ENCODE peak calls at places on chromosomes 16 and 17, in six cellular contexts. One of them, this sample, is unnamed. For H3K36me3, the result is how much of the 10 kb centered on the place peaks cover.

GRCh38 chr16:626787-627457 is 3.9 kb upstream of the WFIKKN1 start:
- DNase-seq in endodermal cell: no peak
- DNase-seq in cardiac muscle cell: peak
- DNase-seq in transverse colon: no peak
- DNase-seq in mucosa of descending colon: no peak
- DNase-seq in adrenal gland: peak
- DNase-seq in this sample: no peak

GRCh38 chr16:84616515-84616914 is 1.4 kb downstream of the COTL1 start:
- DNase-seq in adrenal gland: no peak
- DNase-seq in mucosa of descending colon: no peak
- DNase-seq in cardiac muscle cell: no peak
- DNase-seq in transverse colon: peak
- DNase-seq in endodermal cell: no peak
- DNase-seq in this sample: no peak

GRCh38 chr16:4624827-4625616 is 396 bp downstream of the MGRN1 start:
- DNase-seq in endodermal cell: peak
- DNase-seq in cardiac muscle cell: peak
- DNase-seq in mucosa of descending colon: peak
- DNase-seq in transverse colon: peak
- DNase-seq in adrenal gland: peak
- DNase-seq in this sample: peak

GRCh38 chr16:64089697-64090096 is 1032.2 kb downstream of the CDH11 start:
- DNase-seq in endodermal cell: peak
- DNase-seq in cardiac muscle cell: peak
- DNase-seq in mucosa of descending colon: no peak
- DNase-seq in transverse colon: no peak
- DNase-seq in adrenal gland: no peak
- DNase-seq in this sample: no peak

GRCh38 chr17:66301864-66302741 is at the start of gene PRKCA:
- DNase-seq in adrenal gland: peak
- DNase-seq in mucosa of descending colon: peak
- DNase-seq in endodermal cell: peak
- DNase-seq in cardiac muscle cell: peak
- DNase-seq in transverse colon: peak
- DNase-seq in this sample: peak

GRCh38 chr16:88455610-88456355 is 2.7 kb downstream of the ZFPM1 start:
- DNase-seq in cardiac muscle cell: peak
- DNase-seq in mucosa of descending colon: peak
- DNase-seq in endodermal cell: peak
- DNase-seq in adrenal gland: peak
- DNase-seq in transverse colon: peak
- DNase-seq in this sample: peak

GRCh38 chr17:29615048-29615385 is 7.7 kb downstream of the CORO6 start:
- DNase-seq in adrenal gland: peak
- DNase-seq in cardiac muscle cell: no peak
- DNase-seq in transverse colon: peak
- DNase-seq in endodermal cell: no peak
- DNase-seq in mucosa of descending colon: peak
- DNase-seq in this sample: no peak

GRCh38 chr16:22262460-22262859 is 34.7 kb upstream of the POLR3E start:
- DNase-seq in cardiac muscle cell: no peak
- DNase-seq in endodermal cell: no peak
- DNase-seq in adrenal gland: no peak
- DNase-seq in mucosa of descending colon: no peak
- DNase-seq in transverse colon: no peak
- DNase-seq in this sample: no peak

GRCh38 chr16:1859650-1860049 is 12.3 kb downstream of the MEIOB start:
- DNase-seq in cardiac muscle cell: no peak
- DNase-seq in mucosa of descending colon: peak
- DNase-seq in adrenal gland: no peak
- DNase-seq in transverse colon: peak
- DNase-seq in endodermal cell: peak
- DNase-seq in this sample: no peak

GRCh38 chr17:12256380-12256995 is 235.8 kb downstream of the MAP2K4 start:
- DNase-seq in adrenal gland: peak
- DNase-seq in endodermal cell: no peak
- DNase-seq in cardiac muscle cell: peak
- DNase-seq in mucosa of descending colon: no peak
- DNase-seq in transverse colon: peak
- DNase-seq in this sample: peak

GRCh38 chr16:1985466-1986150 is 1.6 kb downstream of the GFER start:
- DNase-seq in mucosa of descending colon: peak
- DNase-seq in cardiac muscle cell: no peak
- DNase-seq in endodermal cell: no peak
- DNase-seq in transverse colon: peak
- DNase-seq in adrenal gland: no peak
- DNase-seq in this sample: no peak

GRCh38 chr16:28180660-28181556 is 30.9 kb downstream of the XPO6 start:
- DNase-seq in mucosa of descending colon: no peak
- DNase-seq in endodermal cell: no peak
- DNase-seq in cardiac muscle cell: peak
- DNase-seq in adrenal gland: no peak
- DNase-seq in transverse colon: no peak
- DNase-seq in this sample: peak

GRCh38 chr16:49697631-49698030 is 158.3 kb downstream of the ZNF423 start:
- DNase-seq in transverse colon: no peak
- DNase-seq in adrenal gland: no peak
- DNase-seq in endodermal cell: peak
- DNase-seq in mucosa of descending colon: no peak
- DNase-seq in cardiac muscle cell: no peak
- DNase-seq in this sample: no peak

GRCh38 chr16:88685156-88686061 is 898 bp downstream of the SNAI3 start:
- DNase-seq in mucosa of descending colon: no peak
- DNase-seq in transverse colon: peak
- DNase-seq in cardiac muscle cell: peak
- DNase-seq in adrenal gland: peak
- DNase-seq in endodermal cell: peak
- DNase-seq in this sample: peak

GRCh38 chr16:86669937-86670772 is 91.8 kb downstream of the FOXL1 start:
- DNase-seq in mucosa of descending colon: no peak
- DNase-seq in adrenal gland: no peak
- DNase-seq in endodermal cell: no peak
- DNase-seq in cardiac muscle cell: no peak
- DNase-seq in transverse colon: no peak
- DNase-seq in this sample: no peak

GRCh38 chr16:50323335-50324011 is 45.3 kb downstream of the BRD7 start:
- DNase-seq in mucosa of descending colon: no peak
- DNase-seq in adrenal gland: no peak
- DNase-seq in endodermal cell: no peak
- DNase-seq in cardiac muscle cell: peak
- DNase-seq in transverse colon: no peak
- DNase-seq in this sample: no peak

GRCh38 chr16:52549011-52549692 is 2.2 kb upstream of the TOX3 start:
- DNase-seq in mucosa of descending colon: no peak
- DNase-seq in adrenal gland: no peak
- DNase-seq in cardiac muscle cell: peak
- DNase-seq in transverse colon: no peak
- DNase-seq in endodermal cell: peak
- DNase-seq in this sample: no peak

GRCh38 chr16:17331071-17331521 is 139.7 kb downstream of the XYLT1 start:
- DNase-seq in adrenal gland: peak
- DNase-seq in endodermal cell: no peak
- DNase-seq in mucosa of descending colon: peak
- DNase-seq in cardiac muscle cell: no peak
- DNase-seq in transverse colon: no peak
- DNase-seq in this sample: no peak

GRCh38 chr16:28067604-28068382 is 4.3 kb upstream of the GSG1L start:
- DNase-seq in mucosa of descending colon: peak
- DNase-seq in cardiac muscle cell: peak
- DNase-seq in adrenal gland: no peak
- DNase-seq in endodermal cell: no peak
- DNase-seq in transverse colon: no peak
- DNase-seq in this sample: no peak

GRCh38 chr16:85144026-85144915 is 32.0 kb upstream of the CIBAR2 start:
- DNase-seq in adrenal gland: no peak
- DNase-seq in transverse colon: no peak
- DNase-seq in cardiac muscle cell: no peak
- DNase-seq in mucosa of descending colon: no peak
- DNase-seq in endodermal cell: no peak
- DNase-seq in this sample: no peak

GRCh38 chr16:68367034-68367433 is 56.2 kb downstream of the PRMT7 start:
- DNase-seq in endodermal cell: peak
- DNase-seq in transverse colon: peak
- DNase-seq in mucosa of descending colon: peak
- DNase-seq in cardiac muscle cell: peak
- DNase-seq in adrenal gland: peak
- DNase-seq in this sample: no peak

GRCh38 chr16:30570621-30571443 is 682 bp downstream of the ZNF688 start:
- DNase-seq in endodermal cell: peak
- DNase-seq in cardiac muscle cell: peak
- DNase-seq in adrenal gland: no peak
- DNase-seq in mucosa of descending colon: peak
- DNase-seq in transverse colon: no peak
- DNase-seq in this sample: no peak

GRCh38 chr17:60629120-60629519 is 29.1 kb downstream of the PPM1D start:
- DNase-seq in cardiac muscle cell: no peak
- DNase-seq in adrenal gland: no peak
- DNase-seq in mucosa of descending colon: no peak
- DNase-seq in transverse colon: no peak
- DNase-seq in endodermal cell: no peak
- DNase-seq in this sample: no peak

GRCh38 chr16:1273816-1274215 is 17.9 kb downstream of the TPSD1 start:
- DNase-seq in mucosa of descending colon: no peak
- DNase-seq in cardiac muscle cell: no peak
- DNase-seq in endodermal cell: no peak
- DNase-seq in adrenal gland: no peak
- DNase-seq in transverse colon: no peak
- DNase-seq in this sample: no peak

GRCh38 chr16:89696598-89697128 is 4.8 kb downstream of the SPATA2L start:
- DNase-seq in cardiac muscle cell: no peak
- DNase-seq in transverse colon: peak
- DNase-seq in mucosa of descending colon: peak
- DNase-seq in adrenal gland: no peak
- DNase-seq in endodermal cell: peak
- DNase-seq in this sample: peak

GRCh38 chr17:40314557-40314953 is 5.6 kb downstream of the RARA start:
- DNase-seq in adrenal gland: peak
- DNase-seq in transverse colon: peak
- DNase-seq in endodermal cell: peak
- DNase-seq in cardiac muscle cell: peak
- DNase-seq in mucosa of descending colon: peak
- DNase-seq in this sample: no peak

GRCh38 chr17:1034652-1035210 is 37.8 kb downstream of the TIMM22 start:
- DNase-seq in mucosa of descending colon: no peak
- DNase-seq in adrenal gland: no peak
- DNase-seq in cardiac muscle cell: no peak
- DNase-seq in transverse colon: no peak
- DNase-seq in endodermal cell: no peak
- DNase-seq in this sample: no peak
- TF ChIP-seq CTCF in mucosa of descending colon: no peak
- TF ChIP-seq CTCF in adrenal gland: no peak
- TF ChIP-seq CTCF in cardiac muscle cell: no peak
- TF ChIP-seq CTCF in transverse colon: no peak
- TF ChIP-seq CTCF in endodermal cell: no peak
- TF ChIP-seq CTCF in this sample: no peak

DNA sequence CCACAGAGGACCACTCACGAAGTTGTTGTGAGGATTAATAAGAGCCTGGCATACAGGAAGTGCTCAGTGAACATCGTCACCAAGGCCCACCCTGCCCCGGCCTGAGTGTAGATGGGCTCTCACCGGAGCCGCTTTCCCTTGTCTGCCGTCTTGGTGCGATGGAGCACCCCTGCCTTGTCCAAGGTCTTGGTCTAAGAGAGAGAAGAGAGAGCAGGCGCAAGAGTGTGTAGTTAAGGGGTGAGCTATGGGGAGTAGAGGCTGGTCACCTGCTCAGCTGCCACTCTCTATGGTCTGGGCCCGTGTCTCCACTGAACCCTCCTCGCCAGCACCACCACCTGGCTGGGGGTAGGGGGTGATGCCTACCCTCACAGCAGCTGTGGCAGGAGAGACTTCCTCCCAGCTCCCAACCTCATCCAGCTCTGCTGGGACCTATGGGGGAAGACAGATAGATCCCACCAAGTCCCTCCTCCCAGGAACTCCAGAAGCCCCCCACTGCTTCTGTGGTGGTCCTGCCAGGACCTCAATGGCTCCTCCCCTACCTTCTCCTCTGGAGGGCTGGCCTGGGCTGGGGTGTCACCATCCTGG is 28.7 kb downstream of the ARHGAP27 start:
- DNase-seq in adrenal gland: no peak
- DNase-seq in mucosa of descending colon: no peak
- DNase-seq in endodermal cell: peak
- DNase-seq in cardiac muscle cell: no peak
- DNase-seq in transverse colon: no peak
- DNase-seq in this sample: no peak
- H3K36me3 ChIP-seq in adrenal gland: under half
- H3K36me3 ChIP-seq in mucosa of descending colon: under half
- H3K36me3 ChIP-seq in endodermal cell: under half
- H3K36me3 ChIP-seq in cardiac muscle cell: under half
- H3K36me3 ChIP-seq in transverse colon: under half
- H3K36me3 ChIP-seq in this sample: under half

DNA sequence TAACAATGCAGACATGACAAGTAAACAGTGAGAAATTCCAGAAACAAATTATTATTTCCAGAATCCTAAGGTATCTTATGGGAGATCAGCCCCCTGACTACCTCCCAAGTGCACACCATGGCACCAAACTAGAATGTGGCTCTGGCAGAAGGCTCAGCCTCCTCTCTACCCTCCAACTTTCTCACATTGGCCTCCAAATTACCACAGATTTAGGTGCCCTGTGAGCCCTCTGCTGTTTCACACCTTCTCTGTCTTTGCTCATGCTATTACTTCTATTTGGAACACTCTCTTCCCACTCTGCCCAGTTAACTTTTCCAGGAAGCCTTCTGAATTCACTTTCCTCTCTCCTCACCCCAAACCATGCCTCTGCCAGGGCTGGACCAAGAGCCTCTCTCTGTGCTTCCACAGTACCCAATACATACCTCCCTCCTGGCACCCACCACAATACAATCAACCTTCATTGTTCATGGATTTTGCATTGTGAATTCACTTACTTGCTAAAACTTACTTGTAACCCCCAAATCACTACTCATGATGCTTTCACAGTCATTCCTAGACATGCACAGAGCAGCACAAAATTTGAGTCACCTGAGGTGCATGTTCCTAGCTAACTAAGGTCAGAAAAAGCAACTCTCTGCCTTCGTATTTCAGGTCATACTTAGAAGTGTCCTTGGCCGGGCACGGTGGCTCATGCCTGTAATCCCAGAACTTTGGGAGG is 31.4 kb downstream of the SMG6 start:
- DNase-seq in adrenal gland: no peak
- DNase-seq in cardiac muscle cell: no peak
- DNase-seq in endodermal cell: no peak
- DNase-seq in mucosa of descending colon: no peak
- DNase-seq in transverse colon: no peak
- DNase-seq in this sample: no peak
- TF ChIP-seq CTCF in adrenal gland: no peak
- TF ChIP-seq CTCF in cardiac muscle cell: no peak
- TF ChIP-seq CTCF in endodermal cell: no peak
- TF ChIP-seq CTCF in mucosa of descending colon: no peak
- TF ChIP-seq CTCF in transverse colon: no peak
- TF ChIP-seq CTCF in this sample: no peak

DNA sequence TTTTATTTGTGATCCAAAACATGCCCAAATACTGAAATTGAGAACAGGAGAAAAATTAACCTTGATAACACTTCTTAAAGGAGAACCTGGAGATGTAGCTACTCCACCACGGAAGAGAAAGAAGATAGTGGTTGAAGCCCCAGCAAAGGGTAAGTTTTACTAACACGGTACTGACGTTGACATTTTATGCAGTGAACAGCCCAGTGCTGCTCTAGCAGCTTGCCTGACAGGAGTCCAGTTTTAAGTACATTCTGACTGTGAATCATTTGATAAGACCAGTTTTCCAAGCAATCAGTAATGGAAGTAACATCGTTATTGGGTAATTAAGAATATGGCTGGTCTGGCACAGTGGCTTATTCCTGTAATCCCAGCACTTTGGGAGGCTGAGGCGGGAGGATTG is 6.5 kb downstream of the ORC6 start:
- DNase-seq in adrenal gland: no peak
- DNase-seq in cardiac muscle cell: no peak
- DNase-seq in transverse colon: no peak
- DNase-seq in mucosa of descending colon: no peak
- DNase-seq in endodermal cell: no peak
- DNase-seq in this sample: no peak
- H3K36me3 ChIP-seq in adrenal gland: under half
- H3K36me3 ChIP-seq in cardiac muscle cell: under half
- H3K36me3 ChIP-seq in transverse colon: under half
- H3K36me3 ChIP-seq in mucosa of descending colon: under half
- H3K36me3 ChIP-seq in endodermal cell: half or more
- H3K36me3 ChIP-seq in this sample: under half